ENCODE peak calls at places on chromosomes 13 and 19, in ten cellular contexts. O is effector memory CD4-positive, alpha-beta T cell; S is fibroblast of lung; E is NT2/D1; N is heart right ventricle; X is naive thymus-derived CD4-positive, alpha-beta T cell; G is SJCRH30; Y is cardiac muscle cell; T is spleen; M is stomach. V is an unnamed sample.

GRCh38 chr13:49098198-49098597 is 121.9 kb upstream of the MLNR start:
- DNase-seq in N (no peak), S (peak; percentile 98), G (no peak), O (no peak), M (no peak), T (no peak), E (no peak), X (no peak), Y (peak; percentile 94), V (peak; percentile 78)

GRCh38 chr13:109361562-109361961 is 424.8 kb downstream of the IRS2 start:
- DNase-seq in T (no peak), N (no peak), M (no peak), G (no peak), E (no peak), Y (no peak), X (no peak), S (no peak), O (no peak), V (no peak)

GRCh38 chr13:24271611-24272451 is 37.5 kb upstream of the C1QTNF9 start:
- DNase-seq in N (peak; percentile 83), Y (peak; percentile 90), M (peak; percentile 70), O (peak; percentile 63), S (peak; percentile 83), T (peak; percentile 93), X (peak; percentile 87), E (no peak), G (peak; percentile 68), V (no peak)

GRCh38 chr13:74219571-74219970 is 85.4 kb upstream of the KLF12 start:
- DNase-seq in X (no peak), G (no peak), S (peak; percentile 55), O (no peak), T (no peak), Y (no peak), M (no peak), E (no peak), N (no peak), V (no peak)

GRCh38 chr19:45523642-45524256 is 16.5 kb downstream of the VASP start:
- DNase-seq in E (peak; percentile 71), N (peak; percentile 70), X (peak; percentile 83), Y (peak; percentile 89), M (peak; percentile 80), S (peak; percentile 62), T (peak; percentile 91), G (peak; percentile 82), O (peak; percentile 60), V (no peak)

GRCh38 chr13:21749410-21749809 is 78.5 kb downstream of the FGF9 start:
- DNase-seq in X (no peak), E (no peak), S (peak; percentile 64), N (no peak), G (no peak), M (no peak), T (no peak), Y (no peak), O (no peak), V (peak; percentile 64)

GRCh38 chr13:93744886-93745285 is 518.3 kb downstream of the GPC6 start:
- DNase-seq in X (no peak), N (no peak), O (no peak), T (no peak), G (no peak), E (no peak), Y (no peak), M (no peak), S (no peak), V (no peak)

GRCh38 chr13:30679483-30680330 is 55.6 kb upstream of the ALOX5AP start:
- DNase-seq in S (peak; percentile 31), Y (peak; percentile 59), E (no peak), M (no peak), O (peak; percentile 7), N (no peak), T (no peak), X (peak; percentile 42), G (peak; percentile 58), V (no peak)

GRCh38 chr13:109655206-109655600 is 131.2 kb downstream of the IRS2 start:
- DNase-seq in M (no peak), E (no peak), Y (peak; percentile 88), G (no peak), T (no peak), X (no peak), O (no peak), N (no peak), S (no peak), V (no peak)

GRCh38 chr13:34207872-34208271 is 389.9 kb downstream of the RFC3 start:
- DNase-seq in G (no peak), E (no peak), M (no peak), Y (peak; percentile 73), X (no peak), S (no peak), O (no peak), N (no peak), T (no peak), V (no peak)

GRCh38 chr13:77692746-77693448 is 4.6 kb upstream of the SLAIN1 start:
- DNase-seq in N (no peak), X (no peak), S (peak; percentile 30), O (no peak), E (no peak), G (no peak), Y (no peak), T (no peak), M (no peak), V (no peak)

GRCh38 chr19:12800873-12801465 is 631 bp downstream of the PRDX2 start:
- DNase-seq in N (peak; percentile 38), T (peak; percentile 84), G (no peak), X (no peak), O (no peak), M (no peak), E (no peak), S (no peak), Y (no peak), V (no peak)

GRCh38 chr19:4910594-4911273 is 1.4 kb downstream of the UHRF1 start:
- DNase-seq in M (no peak), T (no peak), N (no peak), O (no peak), S (peak; percentile 87), E (no peak), Y (peak; percentile 75), X (no peak), G (peak; percentile 21), V (peak; percentile 42)

GRCh38 chr19:14437578-14438140 is 4.6 kb downstream of the PKN1 start:
- DNase-seq in Y (no peak), O (no peak), N (no peak), E (no peak), T (no peak), M (no peak), G (no peak), S (no peak), X (no peak), V (no peak)

GRCh38 chr19:14441041-14441938 is 8.2 kb downstream of the PKN1 start:
- DNase-seq in M (no peak), X (no peak), G (peak; percentile 83), N (no peak), E (no peak), T (peak; percentile 76), O (no peak), S (no peak), Y (no peak), V (no peak)

GRCh38 chr19:14439014-14439413 is 5.9 kb downstream of the PKN1 start:
- DNase-seq in G (no peak), O (no peak), M (no peak), X (no peak), Y (no peak), S (no peak), E (no peak), T (peak; percentile 77), N (no peak), V (no peak)

GRCh38 chr19:14442904-14443631 is 10.0 kb downstream of the PKN1 start:
- DNase-seq in S (no peak), T (no peak), E (no peak), N (no peak), X (no peak), M (no peak), O (no peak), Y (no peak), G (no peak), V (no peak)

DNA sequence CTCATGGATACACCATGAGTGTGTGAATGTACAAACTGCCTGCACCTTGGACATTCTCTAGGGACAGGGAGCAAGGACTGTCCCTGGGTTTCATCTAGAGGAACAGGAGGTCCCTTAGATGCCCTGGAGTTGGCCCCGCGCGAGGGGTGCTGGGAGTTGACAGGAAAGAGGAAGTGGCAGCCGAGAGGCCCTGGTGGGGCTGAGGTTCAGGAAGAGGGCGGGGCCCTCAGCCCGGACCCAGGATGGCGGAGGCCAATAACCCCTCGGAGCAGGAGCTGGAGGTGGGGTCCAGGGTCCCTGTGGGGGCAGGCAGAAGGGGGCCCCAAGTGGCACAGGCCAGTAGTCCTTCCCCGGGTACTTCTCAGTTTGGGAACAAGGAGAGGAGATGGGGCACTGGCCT is 6.9 kb downstream of the PKN1 start:
- DNase-seq in Y (no peak), X (peak; percentile 71), N (peak; percentile 80), E (no peak), T (peak; percentile 99), M (peak; percentile 72), S (no peak), G (no peak), O (peak; percentile 68), V (no peak)
- H3K4me1 ChIP-seq in Y (no peaks in the 10 kb centered on the region), X (peaks cover 27% of the 10 kb centered on the region), N (peaks cover 42% of the 10 kb centered on the region), E (peaks cover 10% of the 10 kb centered on the region), T (peaks cover 40% of the 10 kb centered on the region), M (peaks cover 27% of the 10 kb centered on the region), S (peaks cover 2% of the 10 kb centered on the region), G (peaks cover 11% of the 10 kb centered on the region), O (peaks cover 26% of the 10 kb centered on the region), V (no peaks in the 10 kb centered on the region)

GRCh38 chr19:7489609-7490044 is 792 bp upstream of the PEX11G start:
- DNase-seq in M (no peak), G (no peak), N (no peak), E (no peak), O (no peak), T (no peak), S (no peak), Y (no peak), X (no peak), V (no peak)
- H3K4me1 ChIP-seq in M (peaks cover 19% of the 10 kb centered on the region), G (no peaks in the 10 kb centered on the region), N (peaks cover 7% of the 10 kb centered on the region), E (peaks cover 8% of the 10 kb centered on the region), O (no peaks in the 10 kb centered on the region), T (peaks cover 11% of the 10 kb centered on the region), S (peaks cover 9% of the 10 kb centered on the region), Y (no peaks in the 10 kb centered on the region), X (peaks cover 6% of the 10 kb centered on the region), V (peaks cover 6% of the 10 kb centered on the region)

DNA sequence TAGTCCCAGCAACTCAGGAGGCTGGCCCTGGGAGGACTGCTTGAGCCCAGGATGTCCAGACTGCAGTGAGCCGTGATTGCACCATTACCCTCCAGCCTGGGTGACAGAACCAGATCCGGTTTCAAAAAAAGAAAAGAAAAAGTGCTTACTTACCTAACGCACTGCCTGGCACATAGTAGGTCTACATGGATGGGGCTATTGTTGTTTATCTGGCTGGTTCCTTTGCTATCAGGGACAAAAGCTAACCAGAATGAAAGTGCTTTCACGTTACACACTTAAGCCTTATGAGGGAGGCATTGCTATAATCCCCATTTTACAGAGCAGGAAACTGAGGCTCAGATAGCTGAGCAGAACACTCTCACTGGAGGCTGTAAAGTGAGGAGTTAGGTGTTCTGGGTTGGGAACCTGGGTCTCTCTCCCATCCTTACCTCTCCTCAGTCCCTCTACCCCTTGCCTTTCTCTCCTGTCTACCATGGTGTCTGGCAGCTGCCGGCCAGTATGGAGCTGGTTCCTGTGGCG is 2.8 kb downstream of the DNM2 start:
- DNase-seq in G (no peak), S (no peak), T (no peak), E (no peak), X (no peak), M (no peak), O (no peak), N (no peak), Y (no peak), V (no peak)
- H3K4me1 ChIP-seq in G (no peaks in the 10 kb centered on the region), S (peaks cover 11% of the 10 kb centered on the region), T (peaks cover 28% of the 10 kb centered on the region), E (peaks cover 4% of the 10 kb centered on the region), X (peaks cover 23% of the 10 kb centered on the region), M (peaks cover 70% of the 10 kb centered on the region), O (peaks cover 23% of the 10 kb centered on the region), N (peaks cover 49% of the 10 kb centered on the region), Y (peaks cover 13% of the 10 kb centered on the region), V (no peaks in the 10 kb centered on the region)

GRCh38 chr13:45339399-45339798 is 1.6 kb downstream of the TPT1 start:
- DNase-seq in X (no peak), O (no peak), Y (no peak), M (no peak), S (no peak), E (no peak), T (no peak), G (no peak), N (no peak), V (no peak)
- H3K4me1 ChIP-seq in X (peaks cover 57% of the 10 kb centered on the region), O (peaks cover 41% of the 10 kb centered on the region), Y (peaks cover 13% of the 10 kb centered on the region), M (peaks cover 58% of the 10 kb centered on the region), S (peaks cover 5% of the 10 kb centered on the region), E (no peaks in the 10 kb centered on the region), T (peaks cover 54% of the 10 kb centered on the region), G (peaks cover 15% of the 10 kb centered on the region), N (peaks cover 52% of the 10 kb centered on the region), V (peaks cover 44% of the 10 kb centered on the region)